ENCODE peak calls at places on chromosomes 5 and 9, in seven cellular contexts. P is cardiac fibroblast; U is fibroblast of pulmonary artery; G is neuronal stem cell; T is CD8-positive, alpha-beta T cell; K is BE2C; W is A549. N is an unnamed sample.

GRCh38 chr5:93145767-93146166 is 435.3 kb downstream of the NR2F1-AS1 start:
- DNase-seq in P (no peak), U (peak), G (no peak), T (no peak), K (no peak), W (no peak), N (no peak)

GRCh38 chr5:38607930-38608545 is 51.6 kb upstream of the LIFR start:
- DNase-seq in P (peak), U (peak), G (no peak), T (no peak), K (no peak), W (no peak), N (no peak)

GRCh38 chr5:67234671-67235176 is 38.1 kb upstream of the CD180 start:
- DNase-seq in P (peak), U (peak), G (no peak), T (no peak), K (peak), W (no peak), N (no peak)

GRCh38 chr9:75448281-75448680 is 360.0 kb downstream of the OSTF1 start:
- DNase-seq in P (no peak), U (no peak), G (no peak), T (no peak), K (no peak), W (no peak), N (no peak)

GRCh38 chr5:107090471-107090870 is 580.3 kb downstream of the EFNA5 start:
- DNase-seq in P (no peak), U (no peak), G (no peak), T (no peak), K (no peak), W (no peak), N (no peak)

GRCh38 chr5:74478328-74478727 is 162.2 kb downstream of the ENC1 start:
- DNase-seq in P (no peak), U (no peak), G (no peak), T (no peak), K (peak), W (no peak), N (no peak)

GRCh38 chr5:126780165-126780827 is 3.4 kb downstream of the LMNB1 start:
- DNase-seq in P (peak), U (peak), G (peak), T (peak), K (peak), W (peak), N (no peak)

GRCh38 chr5:83914199-83914598 is 193.5 kb upstream of the HAPLN1 start:
- DNase-seq in P (peak), U (peak), G (no peak), T (no peak), K (no peak), W (no peak), N (no peak)

GRCh38 chr9:89370593-89370992 is 52.3 kb downstream of the SECISBP2 start:
- DNase-seq in P (no peak), U (no peak), G (no peak), T (no peak), K (no peak), W (no peak), N (no peak)

GRCh38 chr9:122546196-122546595 is 6.7 kb upstream of the OR1N2 start:
- DNase-seq in P (no peak), U (no peak), G (no peak), T (no peak), K (no peak), W (no peak), N (no peak)

GRCh38 chr5:42927730-42928129 is 112.4 kb downstream of the ANXA2R start:
- DNase-seq in P (no peak), U (no peak), G (no peak), T (no peak), K (no peak), W (no peak), N (no peak)

GRCh38 chr9:91664669-91665068 is 241.0 kb upstream of the NFIL3 start:
- DNase-seq in P (no peak), U (no peak), G (no peak), T (no peak), K (no peak), W (no peak), N (no peak)

GRCh38 chr5:72005676-72006075 is 101.6 kb upstream of the MAP1B start:
- DNase-seq in P (no peak), U (no peak), G (no peak), T (no peak), K (no peak), W (no peak), N (no peak)

GRCh38 chr5:37740331-37741066 is 99.3 kb downstream of the GDNF start:
- DNase-seq in P (peak), U (peak), G (no peak), T (no peak), K (no peak), W (no peak), N (peak)

GRCh38 chr5:586751-587285 is 25.3 kb upstream of the CEP72 start:
- DNase-seq in P (no peak), U (no peak), G (no peak), T (no peak), K (peak), W (peak), N (no peak)

GRCh38 chr5:177300236-177300880 is 3.2 kb downstream of the RAB24 start:
- DNase-seq in P (peak), U (peak), G (no peak), T (no peak), K (no peak), W (no peak), N (no peak)

GRCh38 chr5:134547579-134547978 is 22.1 kb downstream of the JADE2 start:
- DNase-seq in P (peak), U (peak), G (no peak), T (no peak), K (no peak), W (no peak), N (no peak)

GRCh38 chr9:110048976-110049698 is 158.8 kb downstream of the C9orf152 start:
- DNase-seq in P (peak), U (peak), G (no peak), T (no peak), K (peak), W (no peak), N (no peak)

GRCh38 chr5:132871885-132872284 is 1.6 kb upstream of the LEAP2 start:
- DNase-seq in P (no peak), U (no peak), G (no peak), T (no peak), K (no peak), W (no peak), N (no peak)

GRCh38 chr5:174617910-174618309 is 106.5 kb upstream of the MSX2 start:
- DNase-seq in P (no peak), U (no peak), G (no peak), T (no peak), K (peak), W (no peak), N (no peak)

GRCh38 chr9:76369583-76369982 is 24.6 kb downstream of the RFK start:
- DNase-seq in P (peak), U (peak), G (no peak), T (no peak), K (peak), W (no peak), N (no peak)

GRCh38 chr5:24245821-24246220 is 399.0 kb downstream of the CDH10 start:
- DNase-seq in P (no peak), U (no peak), G (no peak), T (no peak), K (no peak), W (no peak), N (no peak)

GRCh38 chr9:5879419-5880181 is 11.1 kb upstream of the MLANA start:
- DNase-seq in P (peak), U (peak), G (no peak), T (no peak), K (peak), W (peak), N (peak)

GRCh38 chr5:151937851-151938250 is 13.2 kb upstream of the GLRA1 start:
- DNase-seq in P (no peak), U (no peak), G (no peak), T (no peak), K (no peak), W (no peak), N (no peak)

GRCh38 chr9:136374183-136374575 is 710 bp upstream of the CARD9 start:
- DNase-seq in P (no peak), U (no peak), G (no peak), T (no peak), K (no peak), W (no peak), N (no peak)

GRCh38 chr5:154166901-154167791 is 23.4 kb upstream of the GALNT10 start:
- DNase-seq in P (no peak), U (no peak), G (no peak), T (no peak), K (no peak), W (no peak), N (no peak)

GRCh38 chr9:20620658-20621552 is 1.4 kb downstream of the MLLT3 start:
- DNase-seq in P (peak), U (peak), G (peak), T (peak), K (peak), W (peak), N (no peak)

GRCh38 chr5:17080361-17080760 is 137.1 kb upstream of the BASP1 start:
- DNase-seq in P (no peak), U (no peak), G (no peak), T (no peak), K (no peak), W (no peak), N (no peak)

GRCh38 chr5:139689631-139690384 is 41.7 kb downstream of the CXXC5 start:
- DNase-seq in P (peak), U (peak), G (no peak), T (no peak), K (peak), W (peak), N (no peak)
- H3K4me3 ChIP-seq in P (no peak), U (no peak), G (no peak), T (no peak), K (peak), W (no peak), N (no peak)

DNA sequence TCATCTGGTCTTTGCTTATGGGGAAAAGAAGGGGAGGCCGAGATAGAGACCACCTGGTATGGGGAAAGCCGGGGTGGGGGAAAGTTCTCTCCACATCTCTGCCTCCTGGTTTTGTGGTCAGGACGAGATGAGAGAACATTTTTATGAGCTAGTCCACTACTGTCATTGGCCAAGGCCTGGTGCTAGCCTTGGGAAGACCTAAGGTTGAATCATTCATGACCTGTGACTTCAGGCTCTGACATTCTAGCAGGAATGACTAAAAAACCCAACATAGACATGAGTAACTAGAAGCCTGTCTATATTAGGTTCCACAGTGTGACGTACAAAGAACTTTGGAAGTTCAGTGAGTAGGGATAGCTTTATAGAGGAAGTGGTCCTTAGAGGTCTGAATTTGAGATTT is 135.2 kb downstream of the PTTG1 start:
- DNase-seq in P (no peak), U (no peak), G (no peak), T (no peak), K (no peak), W (no peak), N (no peak)
- H3K4me3 ChIP-seq in P (no peak), U (no peak), G (no peak), T (no peak), K (no peak), W (no peak), N (no peak)

GRCh38 chr9:3508078-3508431 is 17.7 kb downstream of the RFX3 start:
- DNase-seq in P (no peak), U (no peak), G (no peak), T (no peak), K (no peak), W (peak), N (no peak)
- H3K4me3 ChIP-seq in P (no peak), U (no peak), G (no peak), T (no peak), K (no peak), W (peak), N (no peak)

DNA sequence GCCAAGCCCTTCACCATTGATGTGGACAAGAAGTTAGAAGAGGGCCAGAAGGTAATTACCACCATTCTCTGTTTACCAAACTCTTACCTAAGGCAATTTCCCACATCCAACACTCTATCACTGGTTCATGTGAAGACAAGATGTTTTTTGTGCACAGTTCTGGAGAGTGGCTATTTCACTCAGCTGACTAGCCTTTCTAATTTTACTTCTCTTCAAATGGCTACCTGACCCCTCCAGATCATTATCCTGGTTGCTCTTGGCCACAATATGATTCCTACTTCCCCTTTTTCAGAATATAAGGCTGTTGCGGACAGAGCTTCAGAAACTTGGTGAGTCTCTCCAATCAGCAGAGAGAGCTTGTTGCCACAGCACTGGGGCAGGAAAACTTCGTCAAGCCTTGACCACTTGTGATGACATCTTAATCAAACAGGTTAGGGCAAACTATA is 7.1 kb downstream of the KIF20A start:
- DNase-seq in P (no peak), U (no peak), G (no peak), T (no peak), K (no peak), W (no peak), N (no peak)
- H3K4me3 ChIP-seq in P (no peak), U (no peak), G (no peak), T (no peak), K (no peak), W (no peak), N (no peak)

N was measured in BJ.